ENCODE peak calls at places on chromosomes 7 and 10, in four cellular contexts. T is H1, L is GM12878, C is HepG2. F is an unnamed sample.

GRCh38 chr7:45161842-45162241 is 4.3 kb downstream of the RAMP3 start:
- DNase-seq in L (no peak), C (no peak), T (no peak), F (no peak)

GRCh38 chr10:20890009-20890408 is 7.1 kb downstream of the NEBL start:
- DNase-seq in T (no peak), C (no peak), L (no peak), F (no peak)

GRCh38 chr10:69093933-69094332 is 6.0 kb downstream of the SRGN start:
- DNase-seq in L (no peak), C (peak; percentile 9), T (no peak), F (no peak)

GRCh38 chr7:127322351-127322750 is 69.6 kb upstream of the GRM8 start:
- DNase-seq in C (no peak), L (no peak), T (no peak), F (no peak)

GRCh38 chr7:116367171-116367813 is 132.2 kb upstream of the CAV2 start:
- DNase-seq in T (no peak), C (no peak), L (no peak), F (peak; percentile 28)

GRCh38 chr10:97072851-97073665 is 112.7 kb downstream of the SLIT1 start:
- DNase-seq in C (peak; percentile 55), T (peak; percentile 98), L (peak; percentile 13), F (peak; percentile 75)

GRCh38 chr10:119268871-119269506 is 61.6 kb downstream of the GRK5 start:
- DNase-seq in T (no peak), L (peak; percentile 78), C (no peak), F (no peak)

GRCh38 chr7:19143930-19144574 is 1.2 kb downstream of the FERD3L start:
- DNase-seq in C (no peak), T (peak; percentile 69), L (no peak), F (no peak)

GRCh38 chr10:33335550-33335799 is 1.0 kb upstream of the NRP1 start:
- DNase-seq in T (no peak), C (no peak), L (no peak), F (no peak)

GRCh38 chr10:90742189-90742588 is 115.7 kb downstream of the HTR7 start:
- DNase-seq in L (no peak), T (no peak), C (no peak), F (no peak)

GRCh38 chr10:121597504-121598241 is 571 bp downstream of the FGFR2 start:
- DNase-seq in C (no peak), L (no peak), T (peak; percentile 72), F (no peak)

GRCh38 chr10:132200344-132201110 is 13.8 kb downstream of the DPYSL4 start:
- DNase-seq in T (no peak), C (no peak), L (no peak), F (no peak)
- H3K4me3 ChIP-seq in T (no peak overlapping the region), C (no peak overlapping the region), L (no peak overlapping the region), F (no peak overlapping the region)

GRCh38 chr10:45379891-45380540 is 6.0 kb downstream of the ALOX5 start:
- DNase-seq in L (no peak), C (no peak), T (no peak), F (no peak)
- TF ChIP-seq SUZ12 in L (no peak), C (no peak), T (no peak), F (no peak)

DNA sequence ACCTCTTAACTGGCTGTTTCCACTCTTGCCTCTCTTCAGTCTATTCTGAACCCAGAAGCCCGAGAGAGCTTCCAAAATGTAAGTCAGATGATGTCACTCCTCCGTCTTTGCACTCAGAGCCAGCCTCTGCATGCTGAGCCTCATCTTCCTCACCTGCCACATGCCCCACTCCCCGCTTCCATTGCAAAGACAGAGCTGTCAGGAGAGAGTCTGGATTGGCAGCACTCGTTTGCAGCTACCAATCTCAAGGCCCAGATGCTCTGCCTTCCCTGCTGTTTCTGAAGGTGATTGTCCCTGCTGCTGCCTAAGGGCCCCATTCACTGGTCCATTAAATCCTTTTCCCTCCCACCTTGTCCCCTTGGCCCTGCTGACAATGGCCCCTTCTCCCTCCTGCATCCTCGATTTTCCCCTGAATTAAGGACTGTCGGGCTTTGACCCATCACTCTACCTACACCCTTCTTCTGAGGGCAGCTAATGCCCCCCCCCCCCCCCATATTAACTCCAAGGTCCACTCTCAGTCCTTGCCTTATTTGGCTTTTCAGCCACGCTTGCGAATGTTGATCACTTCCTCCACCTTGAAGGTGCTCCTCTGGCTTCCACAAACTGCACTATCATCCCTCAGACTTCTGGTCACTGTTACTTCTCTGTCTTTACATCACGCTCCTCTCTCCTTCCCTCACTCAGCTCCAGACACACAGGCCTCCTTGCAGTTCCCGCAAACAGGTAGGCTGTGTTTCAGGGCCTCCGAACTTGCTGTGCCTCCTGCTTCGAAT is 98.5 kb downstream of the CHN2 start:
- DNase-seq in C (no peak), L (no peak), T (peak; percentile 38), F (no peak)
- H3K4me3 ChIP-seq in C (no peak overlapping the region), L (no peak overlapping the region), T (no peak overlapping the region), F (no peak overlapping the region)

DNA sequence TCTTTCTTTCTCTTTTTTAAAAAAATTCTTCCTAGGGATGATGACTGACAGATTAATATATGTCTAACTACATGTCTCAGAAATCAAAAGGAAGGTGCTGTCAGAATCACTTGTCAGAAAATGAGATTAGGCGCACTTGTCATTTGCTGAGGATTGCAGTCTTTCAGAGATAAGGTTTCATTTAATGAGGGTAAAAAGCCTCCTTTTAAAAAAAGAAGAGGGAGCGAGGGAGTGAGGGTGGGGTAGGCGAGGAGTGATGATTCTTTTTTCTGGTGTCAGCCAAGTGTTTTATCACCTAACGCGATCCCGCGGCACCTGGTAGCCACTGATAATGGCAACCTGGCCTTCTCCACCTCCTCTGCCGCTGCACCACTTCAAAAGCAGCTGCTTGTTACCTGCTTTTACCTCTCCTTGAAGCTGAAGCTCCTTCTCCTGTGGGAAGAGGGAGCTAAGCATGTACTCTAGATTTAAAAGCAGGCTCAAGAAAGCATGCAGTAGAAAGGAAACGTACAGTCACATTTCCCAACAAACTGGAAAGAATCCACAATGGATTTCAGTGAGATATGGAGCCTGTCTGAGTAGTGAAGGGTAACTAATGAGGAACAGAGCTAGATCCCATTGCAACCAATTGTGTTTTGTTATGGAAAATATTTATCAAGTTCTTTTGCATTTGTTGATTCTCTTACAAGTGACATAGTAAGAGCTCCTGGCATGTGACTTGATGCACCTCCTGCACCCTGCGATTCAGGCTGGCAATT is 457.5 kb upstream of the GALNT17 start:
- DNase-seq in T (no peak), L (no peak), C (no peak), F (no peak)
- TF ChIP-seq SUZ12 in T (no peak), L (no peak), C (no peak), F (no peak)

DNA sequence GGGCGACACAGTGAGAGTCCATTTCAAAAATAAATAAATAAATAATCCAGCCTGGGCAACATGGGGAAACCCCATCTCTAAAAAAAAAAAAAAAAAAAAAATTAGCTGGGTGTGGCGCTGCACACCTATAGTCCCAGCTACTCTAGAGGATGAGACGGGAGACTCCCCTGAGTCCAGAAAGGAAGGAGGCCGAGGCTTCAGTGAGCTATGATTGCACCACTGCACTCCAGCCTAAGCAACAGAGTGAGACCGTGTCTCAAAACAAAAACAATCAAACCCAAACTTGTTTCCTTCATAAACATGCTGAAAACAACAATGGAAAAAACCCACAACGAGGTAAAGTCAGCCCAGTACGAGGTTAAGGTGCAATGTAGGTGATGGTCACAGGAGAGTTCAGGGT is 1.2 kb downstream of the COX19 start:
- DNase-seq in L (no peak), T (no peak), C (no peak), F (no peak)
- H3K4me3 ChIP-seq in L (peak overlapping the region; percentile 78), T (peak overlapping the region; percentile 89), C (peak overlapping the region; percentile 85), F (peak overlapping the region; percentile 95)

DNA sequence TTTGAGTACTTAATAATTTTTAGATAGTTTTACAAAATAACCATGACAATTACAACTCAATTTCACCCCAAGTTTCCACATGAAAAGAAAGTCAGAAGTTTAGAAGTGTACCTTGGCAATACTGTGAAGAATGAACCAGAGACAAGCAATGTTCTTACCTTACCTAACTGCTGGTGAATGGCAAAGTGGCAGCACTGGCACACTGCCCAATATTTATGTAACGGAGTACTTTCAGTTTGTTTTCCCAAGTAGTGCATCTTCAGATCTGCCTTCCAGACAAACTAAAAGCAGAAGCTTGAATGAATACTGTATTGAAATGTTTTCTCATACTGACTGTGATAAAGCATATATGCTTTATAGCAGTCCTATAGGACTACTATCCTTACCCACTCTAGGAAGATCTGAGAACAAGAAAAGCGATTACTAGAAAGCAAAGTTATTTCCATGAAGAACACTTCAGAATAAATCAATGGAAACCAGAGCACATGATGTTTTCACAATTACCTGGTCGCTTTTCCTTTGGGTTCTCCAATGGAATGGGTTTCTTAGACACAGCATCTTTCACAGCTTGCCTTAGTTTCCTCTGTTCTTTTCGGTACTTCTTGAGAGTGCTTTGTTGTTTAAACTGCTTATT is 1.5 kb downstream of the NOC3L start:
- DNase-seq in L (peak; percentile 16), C (peak; percentile 43), T (no peak), F (no peak)
- TF ChIP-seq SUZ12 in L (no peak), C (no peak), T (no peak), F (no peak)